ENCODE peak calls at places on chromosomes 5 and 9, in six cellular contexts. One of them, this sample, is unnamed.

GRCh38 chr5:86460519-86460918 is 157.2 kb upstream of the COX7C start:
- DNase-seq in neuronal stem cell: no peak
- DNase-seq in mesenchymal stem cell: no peak
- DNase-seq in IMR-90: no peak
- DNase-seq in H1: no peak
- DNase-seq in mesendoderm: no peak
- DNase-seq in this sample: no peak

GRCh38 chr5:176414704-176415103 is 1.6 kb downstream of the CLTB start:
- DNase-seq in mesenchymal stem cell: no peak
- DNase-seq in neuronal stem cell: no peak
- DNase-seq in mesendoderm: no peak
- DNase-seq in H1: no peak
- DNase-seq in IMR-90: no peak
- DNase-seq in this sample: no peak

GRCh38 chr5:14017904-14018303 is 73.4 kb upstream of the DNAH5 start:
- DNase-seq in neuronal stem cell: no peak
- DNase-seq in mesenchymal stem cell: no peak
- DNase-seq in H1: no peak
- DNase-seq in IMR-90: no peak
- DNase-seq in mesendoderm: no peak
- DNase-seq in this sample: no peak

GRCh38 chr5:157384971-157385709 is 74.9 kb upstream of the NIPAL4 start:
- DNase-seq in IMR-90: peak
- DNase-seq in mesendoderm: peak
- DNase-seq in mesenchymal stem cell: peak
- DNase-seq in H1: no peak
- DNase-seq in neuronal stem cell: no peak
- DNase-seq in this sample: no peak

GRCh38 chr9:8020161-8020560 is 220.6 kb upstream of the DMAC1 start:
- DNase-seq in mesenchymal stem cell: no peak
- DNase-seq in H1: no peak
- DNase-seq in neuronal stem cell: no peak
- DNase-seq in IMR-90: no peak
- DNase-seq in mesendoderm: peak
- DNase-seq in this sample: no peak

GRCh38 chr9:99873943-99874584 is 32.4 kb upstream of the STX17 start:
- DNase-seq in mesendoderm: no peak
- DNase-seq in neuronal stem cell: no peak
- DNase-seq in IMR-90: peak
- DNase-seq in H1: no peak
- DNase-seq in mesenchymal stem cell: no peak
- DNase-seq in this sample: no peak

GRCh38 chr5:126358525-126358924 is 64.7 kb upstream of the GRAMD2B start:
- DNase-seq in neuronal stem cell: no peak
- DNase-seq in mesendoderm: peak
- DNase-seq in mesenchymal stem cell: peak
- DNase-seq in H1: no peak
- DNase-seq in IMR-90: peak
- DNase-seq in this sample: no peak

GRCh38 chr5:64628901-64629300 is 61.4 kb upstream of the SHISAL2B start:
- DNase-seq in neuronal stem cell: no peak
- DNase-seq in IMR-90: peak
- DNase-seq in mesendoderm: no peak
- DNase-seq in mesenchymal stem cell: no peak
- DNase-seq in H1: no peak
- DNase-seq in this sample: no peak

GRCh38 chr5:54234304-54234938 is 76.0 kb downstream of the ARL15 start:
- DNase-seq in IMR-90: peak
- DNase-seq in H1: no peak
- DNase-seq in neuronal stem cell: no peak
- DNase-seq in mesenchymal stem cell: peak
- DNase-seq in mesendoderm: peak
- DNase-seq in this sample: no peak

GRCh38 chr9:121883281-121884056 is 209.6 kb downstream of the TTLL11 start:
- DNase-seq in IMR-90: peak
- DNase-seq in H1: no peak
- DNase-seq in mesendoderm: peak
- DNase-seq in neuronal stem cell: no peak
- DNase-seq in mesenchymal stem cell: peak
- DNase-seq in this sample: no peak

GRCh38 chr5:1642621-1643061 is 118.9 kb upstream of the LPCAT1 start:
- DNase-seq in mesenchymal stem cell: no peak
- DNase-seq in IMR-90: no peak
- DNase-seq in neuronal stem cell: no peak
- DNase-seq in mesendoderm: no peak
- DNase-seq in H1: no peak
- DNase-seq in this sample: no peak

GRCh38 chr5:124873189-124873588 is 126.8 kb upstream of the ZNF608 start:
- DNase-seq in mesendoderm: no peak
- DNase-seq in H1: no peak
- DNase-seq in mesenchymal stem cell: no peak
- DNase-seq in IMR-90: no peak
- DNase-seq in neuronal stem cell: no peak
- DNase-seq in this sample: no peak

GRCh38 chr9:74742176-74742575 is 145.5 kb downstream of the TRPM6 start:
- DNase-seq in neuronal stem cell: no peak
- DNase-seq in H1: no peak
- DNase-seq in mesenchymal stem cell: no peak
- DNase-seq in mesendoderm: no peak
- DNase-seq in IMR-90: no peak
- DNase-seq in this sample: no peak

GRCh38 chr9:93899609-93900435 is 55.3 kb downstream of the BARX1 start:
- DNase-seq in H1: peak
- DNase-seq in mesenchymal stem cell: no peak
- DNase-seq in mesendoderm: no peak
- DNase-seq in neuronal stem cell: no peak
- DNase-seq in IMR-90: no peak
- DNase-seq in this sample: no peak

GRCh38 chr5:26691486-26691885 is 346.9 kb downstream of the CDH9 start:
- DNase-seq in mesendoderm: no peak
- DNase-seq in mesenchymal stem cell: no peak
- DNase-seq in IMR-90: no peak
- DNase-seq in H1: no peak
- DNase-seq in neuronal stem cell: no peak
- DNase-seq in this sample: no peak

GRCh38 chr5:146006470-146006869 is 70.1 kb downstream of the SH3RF2 start:
- DNase-seq in H1: no peak
- DNase-seq in mesenchymal stem cell: no peak
- DNase-seq in neuronal stem cell: no peak
- DNase-seq in IMR-90: no peak
- DNase-seq in mesendoderm: no peak
- DNase-seq in this sample: no peak

GRCh38 chr5:135729582-135729879 is 104.9 kb upstream of the SLC25A48 start:
- DNase-seq in IMR-90: no peak
- DNase-seq in H1: no peak
- DNase-seq in mesenchymal stem cell: no peak
- DNase-seq in mesendoderm: peak
- DNase-seq in neuronal stem cell: no peak
- DNase-seq in this sample: no peak

GRCh38 chr5:22567983-22568382 is 285.2 kb downstream of the CDH12 start:
- DNase-seq in H1: no peak
- DNase-seq in neuronal stem cell: no peak
- DNase-seq in mesenchymal stem cell: no peak
- DNase-seq in IMR-90: peak
- DNase-seq in mesendoderm: peak
- DNase-seq in this sample: no peak

GRCh38 chr9:134683714-134684374 is 42.2 kb downstream of the COL5A1 start:
- DNase-seq in IMR-90: no peak
- DNase-seq in neuronal stem cell: no peak
- DNase-seq in mesenchymal stem cell: no peak
- DNase-seq in H1: no peak
- DNase-seq in mesendoderm: no peak
- DNase-seq in this sample: no peak

GRCh38 chr9:134682026-134682425 is 40.4 kb downstream of the COL5A1 start:
- DNase-seq in H1: no peak
- DNase-seq in IMR-90: no peak
- DNase-seq in neuronal stem cell: no peak
- DNase-seq in mesenchymal stem cell: no peak
- DNase-seq in mesendoderm: no peak
- DNase-seq in this sample: no peak

GRCh38 chr9:134681061-134681661 is 39.6 kb downstream of the COL5A1 start:
- DNase-seq in neuronal stem cell: no peak
- DNase-seq in mesenchymal stem cell: peak
- DNase-seq in H1: no peak
- DNase-seq in mesendoderm: peak
- DNase-seq in IMR-90: peak
- DNase-seq in this sample: no peak

GRCh38 chr9:134684375-134684723 is 42.7 kb downstream of the COL5A1 start:
- DNase-seq in mesenchymal stem cell: no peak
- DNase-seq in neuronal stem cell: no peak
- DNase-seq in IMR-90: no peak
- DNase-seq in mesendoderm: no peak
- DNase-seq in H1: no peak
- DNase-seq in this sample: no peak

GRCh38 chr9:134682651-134683364 is 41.2 kb downstream of the COL5A1 start:
- DNase-seq in IMR-90: no peak
- DNase-seq in neuronal stem cell: no peak
- DNase-seq in mesendoderm: no peak
- DNase-seq in mesenchymal stem cell: no peak
- DNase-seq in H1: no peak
- DNase-seq in this sample: no peak
- H2BK15ac ChIP-seq in IMR-90: no peak
- H2BK15ac ChIP-seq in neuronal stem cell: no peak
- H2BK15ac ChIP-seq in mesendoderm: no peak
- H2BK15ac ChIP-seq in mesenchymal stem cell: no peak
- H2BK15ac ChIP-seq in H1: no peak
- H2BK15ac ChIP-seq in this sample: no peak

GRCh38 chr9:38020251-38021076 is 48.6 kb downstream of the SHB start:
- DNase-seq in mesenchymal stem cell: no peak
- DNase-seq in IMR-90: no peak
- DNase-seq in H1: no peak
- DNase-seq in neuronal stem cell: no peak
- DNase-seq in mesendoderm: no peak
- DNase-seq in this sample: no peak
- H4K8ac ChIP-seq in mesenchymal stem cell: no peak
- H4K8ac ChIP-seq in IMR-90: peak
- H4K8ac ChIP-seq in H1: no peak
- H4K8ac ChIP-seq in neuronal stem cell: no peak
- H4K8ac ChIP-seq in mesendoderm: no peak
- H4K8ac ChIP-seq in this sample: no peak

GRCh38 chr5:178108446-178108845 is 4.9 kb upstream of the N4BP3 start:
- DNase-seq in IMR-90: no peak
- DNase-seq in H1: no peak
- DNase-seq in mesendoderm: no peak
- DNase-seq in mesenchymal stem cell: no peak
- DNase-seq in neuronal stem cell: no peak
- DNase-seq in this sample: no peak

GRCh38 chr5:178106556-178107239 is 6.6 kb upstream of the N4BP3 start:
- DNase-seq in H1: no peak
- DNase-seq in IMR-90: no peak
- DNase-seq in neuronal stem cell: no peak
- DNase-seq in mesenchymal stem cell: no peak
- DNase-seq in mesendoderm: no peak
- DNase-seq in this sample: no peak

GRCh38 chr5:178108966-178109365 is 4.4 kb upstream of the N4BP3 start:
- DNase-seq in mesenchymal stem cell: no peak
- DNase-seq in IMR-90: no peak
- DNase-seq in mesendoderm: no peak
- DNase-seq in neuronal stem cell: no peak
- DNase-seq in H1: no peak
- DNase-seq in this sample: no peak

GRCh38 chr5:178106086-178106485 is 7.2 kb upstream of the N4BP3 start:
- DNase-seq in mesendoderm: no peak
- DNase-seq in neuronal stem cell: no peak
- DNase-seq in mesenchymal stem cell: no peak
- DNase-seq in IMR-90: no peak
- DNase-seq in H1: no peak
- DNase-seq in this sample: no peak

DNA sequence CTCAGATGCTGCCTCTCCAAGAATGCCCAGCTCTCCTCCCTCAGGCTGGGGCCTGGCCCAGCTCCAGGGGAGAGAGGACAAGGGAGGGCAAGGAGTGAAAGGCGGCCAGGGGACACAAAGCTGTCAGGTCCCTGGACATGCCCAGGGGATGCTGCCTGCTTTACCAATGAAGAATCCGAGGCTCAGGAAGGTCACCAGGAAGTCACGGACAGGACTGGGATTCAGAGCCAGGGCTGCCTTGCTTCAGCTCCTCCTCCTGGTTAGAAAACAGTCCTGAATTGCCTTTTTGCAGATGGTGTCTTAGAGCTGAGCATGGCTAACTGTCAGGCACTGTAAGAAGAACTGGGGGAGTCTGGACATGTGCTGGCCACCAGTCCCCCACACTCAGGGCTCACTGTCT is 5.4 kb upstream of the N4BP3 start:
- DNase-seq in H1: no peak
- DNase-seq in mesenchymal stem cell: no peak
- DNase-seq in mesendoderm: peak
- DNase-seq in IMR-90: no peak
- DNase-seq in neuronal stem cell: no peak
- DNase-seq in this sample: no peak
- H2BK15ac ChIP-seq in H1: no peak
- H2BK15ac ChIP-seq in mesenchymal stem cell: no peak
- H2BK15ac ChIP-seq in mesendoderm: no peak
- H2BK15ac ChIP-seq in IMR-90: no peak
- H2BK15ac ChIP-seq in neuronal stem cell: peak
- H2BK15ac ChIP-seq in this sample: no peak

GRCh38 chr9:127950513-127951210 is 13.0 kb upstream of the DPM2 start:
- DNase-seq in mesendoderm: no peak
- DNase-seq in H1: no peak
- DNase-seq in mesenchymal stem cell: no peak
- DNase-seq in IMR-90: no peak
- DNase-seq in neuronal stem cell: peak
- DNase-seq in this sample: no peak
- H4K8ac ChIP-seq in mesendoderm: no peak
- H4K8ac ChIP-seq in H1: no peak
- H4K8ac ChIP-seq in mesenchymal stem cell: no peak
- H4K8ac ChIP-seq in IMR-90: no peak
- H4K8ac ChIP-seq in neuronal stem cell: no peak
- H4K8ac ChIP-seq in this sample: no peak

This sample was measured in H9.